ENCODE peak calls at places on chromosome 5, in seven cellular contexts. One of them, this sample, is unnamed.
A peak's percentile ranks its signal among the peaks of the same experiment; 100 is the strongest.

GRCh38 chr5:156020650-156021049 is 306.3 kb upstream of the SGCD start:
- DNase-seq in upper lobe of left lung: no peak
- DNase-seq in suprapubic skin: no peak
- DNase-seq in tibial nerve: no peak
- DNase-seq in ovary: no peak
- DNase-seq in K562: no peak
- DNase-seq in A549: no peak
- DNase-seq in this sample: no peak

GRCh38 chr5:127529904-127530682 is 12.7 kb downstream of the PRRC1 start:
- DNase-seq in K562: no peak
- DNase-seq in ovary: no peak
- DNase-seq in tibial nerve: no peak
- DNase-seq in upper lobe of left lung: no peak
- DNase-seq in A549: no peak
- DNase-seq in suprapubic skin: no peak
- DNase-seq in this sample: no peak

GRCh38 chr5:10896016-10896415 is 135.0 kb upstream of the DAP start:
- DNase-seq in tibial nerve: no peak
- DNase-seq in suprapubic skin: no peak
- DNase-seq in ovary: no peak
- DNase-seq in upper lobe of left lung: no peak
- DNase-seq in K562: no peak
- DNase-seq in A549: no peak
- DNase-seq in this sample: no peak

GRCh38 chr5:167245871-167246270 is 1045.6 kb upstream of the WWC1 start:
- DNase-seq in A549: no peak
- DNase-seq in upper lobe of left lung: no peak
- DNase-seq in tibial nerve: no peak
- DNase-seq in K562: no peak
- DNase-seq in suprapubic skin: no peak
- DNase-seq in ovary: no peak
- DNase-seq in this sample: no peak

GRCh38 chr5:166562246-166562645 is 1729.2 kb upstream of the WWC1 start:
- DNase-seq in K562: no peak
- DNase-seq in A549: no peak
- DNase-seq in suprapubic skin: no peak
- DNase-seq in ovary: no peak
- DNase-seq in tibial nerve: no peak
- DNase-seq in upper lobe of left lung: no peak
- DNase-seq in this sample: no peak

GRCh38 chr5:43007246-43007910 is 32.7 kb downstream of the ANXA2R start:
- DNase-seq in K562: peak; percentile 92
- DNase-seq in ovary: peak; percentile 76
- DNase-seq in suprapubic skin: peak; percentile 92
- DNase-seq in upper lobe of left lung: peak; percentile 35
- DNase-seq in tibial nerve: peak; percentile 73
- DNase-seq in A549: peak; percentile 94
- DNase-seq in this sample: peak; percentile 64

GRCh38 chr5:53031695-53032096 is 42.5 kb downstream of the ITGA2 start:
- DNase-seq in ovary: no peak
- DNase-seq in upper lobe of left lung: no peak
- DNase-seq in K562: no peak
- DNase-seq in A549: peak; percentile 82
- DNase-seq in suprapubic skin: no peak
- DNase-seq in tibial nerve: no peak
- DNase-seq in this sample: no peak

GRCh38 chr5:65749956-65750355 is 28.0 kb downstream of the NLN start:
- DNase-seq in tibial nerve: no peak
- DNase-seq in suprapubic skin: no peak
- DNase-seq in ovary: no peak
- DNase-seq in upper lobe of left lung: no peak
- DNase-seq in A549: no peak
- DNase-seq in K562: no peak
- DNase-seq in this sample: no peak

GRCh38 chr5:10021248-10021647 is 228.4 kb downstream of the ATPSCKMT start:
- DNase-seq in A549: no peak
- DNase-seq in suprapubic skin: no peak
- DNase-seq in tibial nerve: no peak
- DNase-seq in K562: no peak
- DNase-seq in ovary: no peak
- DNase-seq in upper lobe of left lung: no peak
- DNase-seq in this sample: no peak

GRCh38 chr5:139273572-139274264 is 19.8 kb upstream of the MATR3 start:
- DNase-seq in tibial nerve: peak; percentile 75
- DNase-seq in A549: peak; percentile 89
- DNase-seq in ovary: peak; percentile 89
- DNase-seq in upper lobe of left lung: peak; percentile 98
- DNase-seq in K562: peak; percentile 97
- DNase-seq in suprapubic skin: peak; percentile 88
- DNase-seq in this sample: peak; percentile 93

GRCh38 chr5:159851053-159851452 is 65.2 kb upstream of the ADRA1B start:
- DNase-seq in suprapubic skin: no peak
- DNase-seq in tibial nerve: no peak
- DNase-seq in upper lobe of left lung: no peak
- DNase-seq in A549: no peak
- DNase-seq in K562: no peak
- DNase-seq in ovary: no peak
- DNase-seq in this sample: no peak

GRCh38 chr5:6492934-6493333 is 44.3 kb downstream of the UBE2QL1 start:
- DNase-seq in suprapubic skin: no peak
- DNase-seq in upper lobe of left lung: no peak
- DNase-seq in K562: no peak
- DNase-seq in ovary: no peak
- DNase-seq in A549: no peak
- DNase-seq in tibial nerve: no peak
- DNase-seq in this sample: no peak

GRCh38 chr5:65462139-65462705 is 19.5 kb downstream of the ADAMTS6 start:
- DNase-seq in K562: no peak
- DNase-seq in suprapubic skin: no peak
- DNase-seq in ovary: no peak
- DNase-seq in tibial nerve: no peak
- DNase-seq in upper lobe of left lung: no peak
- DNase-seq in A549: no peak
- DNase-seq in this sample: no peak

GRCh38 chr5:173324115-173325001 is 3.9 kb downstream of the STC2 start:
- DNase-seq in A549: no peak
- DNase-seq in upper lobe of left lung: peak; percentile 89
- DNase-seq in K562: peak; percentile 69
- DNase-seq in suprapubic skin: peak; percentile 82
- DNase-seq in ovary: peak; percentile 87
- DNase-seq in tibial nerve: peak; percentile 23
- DNase-seq in this sample: peak; percentile 76

GRCh38 chr5:179211076-179211475 is 134.2 kb downstream of the ADAMTS2 start:
- DNase-seq in tibial nerve: no peak
- DNase-seq in A549: no peak
- DNase-seq in suprapubic skin: no peak
- DNase-seq in upper lobe of left lung: no peak
- DNase-seq in ovary: no peak
- DNase-seq in K562: no peak
- DNase-seq in this sample: no peak

GRCh38 chr5:92778261-92778660 is 802.8 kb downstream of the NR2F1-AS1 start:
- DNase-seq in ovary: no peak
- DNase-seq in tibial nerve: no peak
- DNase-seq in upper lobe of left lung: no peak
- DNase-seq in K562: no peak
- DNase-seq in A549: no peak
- DNase-seq in suprapubic skin: no peak
- DNase-seq in this sample: no peak

GRCh38 chr5:98771389-98772109 is 1.9 kb upstream of the RGMB start:
- DNase-seq in tibial nerve: peak; percentile 94
- DNase-seq in A549: peak; percentile 87
- DNase-seq in suprapubic skin: peak; percentile 64
- DNase-seq in K562: peak; percentile 72
- DNase-seq in ovary: no peak
- DNase-seq in upper lobe of left lung: no peak
- DNase-seq in this sample: peak; percentile 70

GRCh38 chr5:113378960-113379541 is 55.7 kb downstream of the TSSK1B start:
- DNase-seq in A549: peak; percentile 56
- DNase-seq in ovary: peak; percentile 35
- DNase-seq in tibial nerve: peak; percentile 56
- DNase-seq in upper lobe of left lung: no peak
- DNase-seq in suprapubic skin: no peak
- DNase-seq in K562: peak; percentile 54
- DNase-seq in this sample: peak; percentile 57

GRCh38 chr5:154610321-154611154 is 132.5 kb upstream of the HAND1 start:
- DNase-seq in suprapubic skin: peak; percentile 77
- DNase-seq in upper lobe of left lung: peak; percentile 90
- DNase-seq in tibial nerve: peak; percentile 53
- DNase-seq in K562: peak; percentile 85
- DNase-seq in ovary: peak; percentile 60
- DNase-seq in A549: peak; percentile 84
- DNase-seq in this sample: peak; percentile 80

GRCh38 chr5:41856644-41857491 is 13.4 kb downstream of the OXCT1 start:
- DNase-seq in ovary: peak; percentile 33
- DNase-seq in K562: peak; percentile 64
- DNase-seq in tibial nerve: peak; percentile 75
- DNase-seq in upper lobe of left lung: no peak
- DNase-seq in A549: peak; percentile 69
- DNase-seq in suprapubic skin: no peak
- DNase-seq in this sample: no peak

GRCh38 chr5:148651528-148651927 is 2.8 kb downstream of the HTR4 start:
- DNase-seq in K562: no peak
- DNase-seq in A549: no peak
- DNase-seq in tibial nerve: no peak
- DNase-seq in upper lobe of left lung: no peak
- DNase-seq in ovary: no peak
- DNase-seq in suprapubic skin: no peak
- DNase-seq in this sample: no peak

GRCh38 chr5:139849942-139850341 is 54.3 kb downstream of the PSD2 start:
- DNase-seq in K562: no peak
- DNase-seq in ovary: no peak
- DNase-seq in suprapubic skin: no peak
- DNase-seq in upper lobe of left lung: no peak
- DNase-seq in tibial nerve: no peak
- DNase-seq in A549: no peak
- DNase-seq in this sample: no peak

GRCh38 chr5:176658007-176658599 is 10.8 kb downstream of the TSPAN17 start:
- DNase-seq in A549: peak; percentile 77
- DNase-seq in K562: peak; percentile 55
- DNase-seq in suprapubic skin: no peak
- DNase-seq in upper lobe of left lung: no peak
- DNase-seq in ovary: peak; percentile 73
- DNase-seq in tibial nerve: peak; percentile 78
- DNase-seq in this sample: peak; percentile 72

GRCh38 chr5:109945097-109945678 is 255.5 kb downstream of the MAN2A1 start:
- DNase-seq in ovary: no peak
- DNase-seq in A549: no peak
- DNase-seq in tibial nerve: no peak
- DNase-seq in suprapubic skin: no peak
- DNase-seq in upper lobe of left lung: no peak
- DNase-seq in K562: no peak
- DNase-seq in this sample: no peak

GRCh38 chr5:122153230-122153629 is 23.9 kb downstream of the ZNF474 start:
- DNase-seq in A549: no peak
- DNase-seq in ovary: no peak
- DNase-seq in suprapubic skin: no peak
- DNase-seq in upper lobe of left lung: no peak
- DNase-seq in tibial nerve: no peak
- DNase-seq in K562: no peak
- DNase-seq in this sample: no peak

GRCh38 chr5:122154491-122154890 is 25.1 kb downstream of the ZNF474 start:
- DNase-seq in tibial nerve: no peak
- DNase-seq in upper lobe of left lung: no peak
- DNase-seq in suprapubic skin: no peak
- DNase-seq in A549: no peak
- DNase-seq in K562: no peak
- DNase-seq in ovary: no peak
- DNase-seq in this sample: no peak

GRCh38 chr5:122151640-122152039 is 22.3 kb downstream of the ZNF474 start:
- DNase-seq in suprapubic skin: no peak
- DNase-seq in ovary: no peak
- DNase-seq in A549: peak; percentile 48
- DNase-seq in tibial nerve: no peak
- DNase-seq in upper lobe of left lung: no peak
- DNase-seq in K562: no peak
- DNase-seq in this sample: no peak

GRCh38 chr5:122153774-122154173 is 24.4 kb downstream of the ZNF474 start:
- DNase-seq in K562: no peak
- DNase-seq in A549: no peak
- DNase-seq in upper lobe of left lung: no peak
- DNase-seq in ovary: no peak
- DNase-seq in tibial nerve: no peak
- DNase-seq in suprapubic skin: no peak
- DNase-seq in this sample: no peak

GRCh38 chr5:122152266-122152900 is 23.0 kb downstream of the ZNF474 start:
- DNase-seq in K562: no peak
- DNase-seq in A549: no peak
- DNase-seq in upper lobe of left lung: no peak
- DNase-seq in ovary: no peak
- DNase-seq in suprapubic skin: no peak
- DNase-seq in tibial nerve: no peak
- DNase-seq in this sample: no peak
- TF ChIP-seq EP300 in K562: no peak
- TF ChIP-seq EP300 in A549: no peak
- TF ChIP-seq EP300 in upper lobe of left lung: no peak
- TF ChIP-seq EP300 in ovary: no peak
- TF ChIP-seq EP300 in suprapubic skin: no peak
- TF ChIP-seq EP300 in tibial nerve: no peak
- TF ChIP-seq EP300 in this sample: no peak

GRCh38 chr5:30879887-30880286 is 313.6 kb upstream of the CDH6 start:
- DNase-seq in ovary: no peak
- DNase-seq in suprapubic skin: no peak
- DNase-seq in upper lobe of left lung: no peak
- DNase-seq in A549: no peak
- DNase-seq in K562: no peak
- DNase-seq in tibial nerve: no peak
- DNase-seq in this sample: no peak
- TF ChIP-seq EP300 in ovary: no peak
- TF ChIP-seq EP300 in suprapubic skin: no peak
- TF ChIP-seq EP300 in upper lobe of left lung: no peak
- TF ChIP-seq EP300 in A549: no peak
- TF ChIP-seq EP300 in K562: no peak
- TF ChIP-seq EP300 in tibial nerve: no peak
- TF ChIP-seq EP300 in this sample: no peak

GRCh38 chr5:57834829-57835554 is 352.4 kb upstream of the ACTBL2 start:
- DNase-seq in tibial nerve: no peak
- DNase-seq in upper lobe of left lung: no peak
- DNase-seq in A549: peak; percentile 64
- DNase-seq in ovary: no peak
- DNase-seq in suprapubic skin: no peak
- DNase-seq in K562: no peak
- DNase-seq in this sample: no peak
- TF ChIP-seq EP300 in tibial nerve: no peak
- TF ChIP-seq EP300 in upper lobe of left lung: no peak
- TF ChIP-seq EP300 in A549: no peak
- TF ChIP-seq EP300 in ovary: no peak
- TF ChIP-seq EP300 in suprapubic skin: no peak
- TF ChIP-seq EP300 in K562: no peak
- TF ChIP-seq EP300 in this sample: no peak

DNA sequence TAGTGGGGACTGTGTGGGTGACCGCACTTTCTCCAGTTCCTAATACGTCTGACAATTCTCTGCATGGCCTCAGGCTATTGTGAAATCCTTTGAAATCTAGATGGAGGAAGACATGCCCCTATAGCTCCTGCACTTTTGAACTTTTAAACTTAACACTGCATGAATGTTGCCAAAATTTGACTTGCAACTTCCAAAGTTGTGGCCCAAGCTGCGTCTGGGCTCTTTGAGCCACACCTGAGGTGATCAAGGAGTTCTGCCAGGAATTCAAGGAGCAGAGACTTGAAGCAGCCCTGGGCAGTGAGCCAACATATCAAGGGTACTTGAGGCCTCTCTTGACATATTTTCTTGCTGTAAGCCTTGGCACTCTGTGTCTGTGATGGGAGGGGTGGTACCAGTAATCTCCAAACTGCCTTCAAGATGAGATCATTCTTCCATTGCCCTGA is 1336.1 kb upstream of the CDH9 start:
- DNase-seq in upper lobe of left lung: no peak
- DNase-seq in A549: peak; percentile 89
- DNase-seq in tibial nerve: no peak
- DNase-seq in ovary: no peak
- DNase-seq in suprapubic skin: no peak
- DNase-seq in K562: no peak
- DNase-seq in this sample: no peak
- TF ChIP-seq EP300 in upper lobe of left lung: no peak
- TF ChIP-seq EP300 in A549: peak; percentile 39
- TF ChIP-seq EP300 in tibial nerve: no peak
- TF ChIP-seq EP300 in ovary: no peak
- TF ChIP-seq EP300 in suprapubic skin: no peak
- TF ChIP-seq EP300 in K562: no peak
- TF ChIP-seq EP300 in this sample: no peak